ENCODE peak calls at places on chromosomes 7 and 10, in five cellular contexts. G is Peyer's patch, P is HAP-1, Q is BJ, E is tibial artery. C is an unnamed sample. For H3K27me3, the result is how much of the 10 kb centered on the place peaks cover.

GRCh38 chr7:5507026-5507425 is 83.4 kb upstream of the TNRC18 start:
- DNase-seq in G (no peak), P (no peak), Q (no peak), E (no peak), C (peak)

GRCh38 chr7:149621776-149622175 is 124.2 kb upstream of the ZNF746 start:
- DNase-seq in G (peak), P (no peak), Q (no peak), E (no peak), C (no peak)

GRCh38 chr7:157678503-157678902 is 341.7 kb downstream of the DNAJB6 start:
- DNase-seq in G (no peak), P (no peak), Q (no peak), E (peak), C (no peak)

GRCh38 chr10:11236234-11236633 is 218.6 kb downstream of the CELF2 start:
- DNase-seq in G (no peak), P (no peak), Q (no peak), E (no peak), C (no peak)

GRCh38 chr7:66140924-66141323 is 26.3 kb downstream of the CRCP start:
- DNase-seq in G (no peak), P (peak), Q (no peak), E (no peak), C (peak)

GRCh38 chr10:43370671-43371215 is 693 bp upstream of the FXYD4 start:
- DNase-seq in G (no peak), P (no peak), Q (no peak), E (no peak), C (no peak)

GRCh38 chr10:120431356-120431755 is 25.7 kb upstream of the PLPP4 start:
- DNase-seq in G (no peak), P (no peak), Q (no peak), E (no peak), C (no peak)

GRCh38 chr10:3774018-3774813 is 10.8 kb downstream of the KLF6 start:
- DNase-seq in G (no peak), P (no peak), Q (no peak), E (no peak), C (no peak)

GRCh38 chr7:151695856-151696555 is 176.3 kb upstream of the RHEB start:
- DNase-seq in G (no peak), P (no peak), Q (no peak), E (no peak), C (no peak)

GRCh38 chr7:107563761-107564552 is at the start of the genes COG5 and DUS4L:
- DNase-seq in G (peak), P (peak), Q (no peak), E (peak), C (peak)

GRCh38 chr10:20855398-20856038 is 41.6 kb downstream of the NEBL start:
- DNase-seq in G (no peak), P (peak), Q (no peak), E (no peak), C (peak)

GRCh38 chr7:54904130-54904529 is 114.7 kb upstream of the EGFR start:
- DNase-seq in G (no peak), P (no peak), Q (peak), E (no peak), C (no peak)

GRCh38 chr10:65660006-65660405 is 1265.8 kb upstream of the LRRTM3 start:
- DNase-seq in G (no peak), P (peak), Q (no peak), E (no peak), C (no peak)

GRCh38 chr10:114708717-114709352 is 50.8 kb upstream of the ABLIM1 start:
- DNase-seq in G (no peak), P (no peak), Q (peak), E (no peak), C (no peak)

GRCh38 chr10:124091646-124092269 is 1.6 kb downstream of the CHST15 start:
- DNase-seq in G (peak), P (no peak), Q (no peak), E (peak), C (peak)

GRCh38 chr10:131089150-131089549 is 222.4 kb downstream of the TCERG1L start:
- DNase-seq in G (no peak), P (no peak), Q (no peak), E (no peak), C (no peak)

GRCh38 chr10:75209325-75210192 is 1.0 kb upstream of the VDAC2 start:
- DNase-seq in G (peak), P (no peak), Q (no peak), E (peak), C (peak)

GRCh38 chr7:26375604-26376207 is 84.0 kb downstream of the SNX10 start:
- DNase-seq in G (no peak), P (peak), Q (no peak), E (no peak), C (no peak)

GRCh38 chr7:130281227-130281626 is 11.7 kb upstream of the CPA4 start:
- DNase-seq in G (no peak), P (no peak), Q (no peak), E (no peak), C (no peak)

GRCh38 chr10:102280397-102281015 is 35.2 kb downstream of the GBF1 start:
- DNase-seq in G (no peak), P (no peak), Q (no peak), E (no peak), C (peak)

GRCh38 chr10:88832376-88832775 is 19.3 kb downstream of the ANKRD22 start:
- DNase-seq in G (no peak), P (no peak), Q (no peak), E (no peak), C (no peak)

GRCh38 chr10:99531026-99531695 is 1.6 kb upstream of the NKX2-3 start:
- DNase-seq in G (no peak), P (no peak), Q (no peak), E (no peak), C (peak)

GRCh38 chr7:46191776-46192175 is 270.7 kb upstream of the IGFBP3 start:
- DNase-seq in G (no peak), P (no peak), Q (peak), E (no peak), C (no peak)

GRCh38 chr10:10120671-10121070 is 897.0 kb upstream of the CELF2 start:
- DNase-seq in G (no peak), P (no peak), Q (no peak), E (no peak), C (no peak)

GRCh38 chr10:9634466-9634865 is 1383.2 kb upstream of the CELF2 start:
- DNase-seq in G (no peak), P (no peak), Q (no peak), E (no peak), C (no peak)

GRCh38 chr7:113775804-113776203 is 143.0 kb downstream of the PPP1R3A start:
- DNase-seq in G (no peak), P (no peak), Q (no peak), E (no peak), C (no peak)

GRCh38 chr7:108054537-108054936 is 51.6 kb upstream of the LAMB1 start:
- DNase-seq in G (no peak), P (no peak), Q (no peak), E (no peak), C (no peak)

GRCh38 chr7:105656922-105657521 is 75.7 kb upstream of the EFCAB10 start:
- DNase-seq in G (no peak), P (peak), Q (no peak), E (no peak), C (peak)

GRCh38 chr10:35608317-35608672 is 3.2 kb downstream of the GJD4 start:
- DNase-seq in G (no peak), P (no peak), Q (no peak), E (no peak), C (no peak)
- H3K27me3 ChIP-seq in G (under half), P (under half), Q (under half), E (under half), C (under half)

DNA sequence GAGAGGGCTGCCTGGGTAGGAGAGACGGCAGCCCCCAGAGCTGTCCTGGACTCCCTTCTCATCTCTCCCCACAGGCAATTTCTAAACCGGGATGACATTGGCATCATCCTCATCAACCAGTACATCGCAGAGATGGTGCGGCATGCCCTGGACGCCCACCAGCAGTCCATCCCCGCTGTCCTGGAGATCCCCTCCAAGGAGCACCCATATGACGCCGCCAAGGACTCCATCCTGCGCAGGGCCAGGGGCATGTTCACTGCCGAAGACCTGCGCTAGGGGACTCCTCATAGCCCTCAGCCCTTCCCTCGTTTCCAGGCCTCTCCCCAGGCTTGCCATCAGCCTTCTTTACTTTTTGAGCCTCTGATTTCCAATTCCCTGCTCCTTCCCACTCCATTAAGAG is 2.6 kb downstream of the ATP6V1F start:
- DNase-seq in G (no peak), P (no peak), Q (no peak), E (no peak), C (no peak)
- H3K27me3 ChIP-seq in G (under half), P (under half), Q (under half), E (under half), C (under half)

GRCh38 chr7:141055146-141055545 is 18.7 kb upstream of the TMEM178B start:
- DNase-seq in G (no peak), P (no peak), Q (no peak), E (no peak), C (no peak)
- H3K27me3 ChIP-seq in G (under half), P (under half), Q (under half), E (under half), C (under half)

GRCh38 chr7:1243290-1243963 is 10.8 kb downstream of the UNCX start:
- DNase-seq in G (no peak), P (no peak), Q (no peak), E (no peak), C (no peak)
- H3K27me3 ChIP-seq in G (half or more), P (half or more), Q (half or more), E (under half), C (half or more)

GRCh38 chr10:100672199-100672598 is 73.2 kb upstream of the PAX2 start:
- DNase-seq in G (no peak), P (no peak), Q (no peak), E (no peak), C (no peak)

GRCh38 chr10:100683004-100683403 is 62.4 kb upstream of the PAX2 start:
- DNase-seq in G (no peak), P (no peak), Q (no peak), E (no peak), C (no peak)

GRCh38 chr10:100679327-100679726 is 66.1 kb upstream of the PAX2 start:
- DNase-seq in G (no peak), P (no peak), Q (no peak), E (no peak), C (no peak)

GRCh38 chr10:100677290-100677945 is 68.0 kb upstream of the PAX2 start:
- DNase-seq in G (no peak), P (no peak), Q (no peak), E (no peak), C (no peak)
- H3K27me3 ChIP-seq in G (under half), P (half or more), Q (under half), E (under half), C (half or more)

C was measured in cardiac muscle cell.